ENCODE peak calls at places on chromosomes 11 and 22, in four cellular contexts. S is skeletal muscle cell, P is right atrium auricular region, Q is aorta. Z is an unnamed sample.

GRCh38 chr11:94308024-94308423 is 3.6 kb downstream of the IZUMO1R start:
- DNase-seq in S (no peak), P (no peak), Q (no peak), Z (no peak)

GRCh38 chr11:19191530-19192169 is 10.1 kb downstream of the CSRP3 start:
- DNase-seq in S (no peak), P (peak; percentile 64), Q (no peak), Z (peak; percentile 56)

GRCh38 chr11:78606667-78607066 is 32.0 kb upstream of the NARS2 start:
- DNase-seq in S (no peak), P (no peak), Q (no peak), Z (no peak)

GRCh38 chr11:6315811-6316425 is 4.4 kb downstream of the CAVIN3 start:
- DNase-seq in S (no peak), P (peak; percentile 83), Q (peak; percentile 73), Z (peak; percentile 63)

GRCh38 chr11:85844439-85845051 is 10.6 kb upstream of the CCDC83 start:
- DNase-seq in S (no peak), P (no peak), Q (no peak), Z (no peak)

GRCh38 chr11:122656073-122656630 is 630 bp downstream of the UBASH3B start:
- DNase-seq in S (no peak), P (no peak), Q (peak; percentile 62), Z (peak; percentile 83)

GRCh38 chr22:49193901-49194465 is 633.7 kb downstream of the BRD1 start:
- DNase-seq in S (no peak), P (no peak), Q (no peak), Z (no peak)

GRCh38 chr22:46041642-46042041 is 64.7 kb upstream of the WNT7B start:
- DNase-seq in S (no peak), P (no peak), Q (no peak), Z (peak; percentile 24)

GRCh38 chr11:129862123-129862522 is 33.3 kb downstream of the NFRKB start:
- DNase-seq in S (no peak), P (no peak), Q (no peak), Z (no peak)

GRCh38 chr22:48478529-48479265 is 1349.0 kb downstream of the BRD1 start:
- DNase-seq in S (no peak), P (no peak), Q (no peak), Z (no peak)

GRCh38 chr11:8220261-8221024 is 43.2 kb downstream of the LMO1 start:
- DNase-seq in S (no peak), P (no peak), Q (no peak), Z (no peak)

GRCh38 chr22:36569999-36570398 is 41.0 kb upstream of the EIF3D start:
- DNase-seq in S (no peak), P (no peak), Q (no peak), Z (no peak)

GRCh38 chr22:41801886-41802285 is 1.4 kb downstream of the CCDC134 start:
- DNase-seq in S (no peak), P (no peak), Q (peak; percentile 5), Z (no peak)
- H3K4me3 ChIP-seq in S (no peak overlapping the region), P (no peak overlapping the region), Q (no peak overlapping the region), Z (no peak overlapping the region)

DNA sequence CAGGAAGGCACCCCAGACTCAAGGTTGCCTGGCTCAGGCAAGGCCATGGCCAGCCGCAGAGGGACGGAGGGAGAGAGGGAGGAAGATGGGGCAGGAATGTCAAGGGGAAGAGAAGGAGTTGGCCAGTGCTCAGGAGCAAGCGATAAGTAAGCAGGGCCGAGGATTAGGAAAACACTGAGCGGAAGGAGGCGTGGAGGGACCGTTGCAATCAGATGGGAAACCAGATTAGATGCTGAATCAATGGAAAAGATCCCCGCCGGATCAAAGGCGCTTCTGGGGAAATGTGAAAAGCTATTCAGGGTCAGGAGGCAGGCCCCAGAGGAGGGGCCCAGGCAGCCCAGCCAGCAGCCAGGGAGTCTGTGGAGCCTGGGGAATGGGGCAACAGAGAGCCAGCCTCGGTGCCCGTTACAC is 26.6 kb upstream of the MYEOV start:
- DNase-seq in S (no peak), P (no peak), Q (no peak), Z (no peak)
- H3K4me3 ChIP-seq in S (no peak overlapping the region), P (no peak overlapping the region), Q (no peak overlapping the region), Z (no peak overlapping the region)

DNA sequence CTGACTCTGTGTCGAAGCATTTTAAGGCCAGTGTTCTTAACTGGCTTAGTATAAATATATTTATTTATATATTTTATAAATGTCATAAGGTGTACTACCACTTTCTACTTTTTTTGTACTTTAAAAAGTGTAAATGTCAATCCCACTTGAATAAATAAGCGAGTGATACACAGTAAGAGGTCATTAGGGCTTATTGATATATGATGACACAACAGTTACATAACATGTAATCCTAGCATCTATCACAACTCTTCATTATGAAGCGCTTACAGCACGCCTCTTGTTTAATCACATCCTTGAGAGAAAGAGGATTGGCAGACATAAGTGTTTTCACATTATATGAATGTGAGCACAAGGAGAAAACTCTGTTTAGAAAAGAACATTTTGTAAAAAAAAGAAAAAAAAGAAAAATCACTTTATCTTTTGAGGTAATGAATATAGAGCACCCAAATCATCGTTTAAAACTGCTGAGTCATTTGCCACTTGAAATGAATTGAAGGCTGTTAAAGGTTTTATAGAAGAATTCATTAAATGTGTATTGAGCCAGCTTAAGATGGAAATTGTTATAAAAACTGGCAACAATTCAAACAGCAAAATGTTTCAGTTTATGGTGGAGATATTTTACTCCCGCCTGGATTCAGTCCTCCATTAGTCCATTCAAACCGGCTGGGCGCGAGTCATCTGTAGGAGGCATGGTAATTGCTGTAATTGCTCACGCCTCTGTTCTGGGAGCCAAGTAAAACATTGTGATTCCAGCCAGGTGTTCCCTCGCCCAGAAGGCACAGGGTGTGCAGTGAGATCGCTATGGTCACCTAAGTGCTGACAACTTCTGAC is 627.3 kb upstream of the KIRREL3 start:
- DNase-seq in S (no peak), P (no peak), Q (no peak), Z (no peak)
- H3K4me3 ChIP-seq in S (no peak overlapping the region), P (no peak overlapping the region), Q (no peak overlapping the region), Z (no peak overlapping the region)

GRCh38 chr22:30252411-30253204 is 6.0 kb upstream of the LIF start:
- DNase-seq in S (no peak), P (no peak), Q (no peak), Z (no peak)

GRCh38 chr22:30250713-30251267 is 4.2 kb upstream of the LIF start:
- DNase-seq in S (no peak), P (no peak), Q (no peak), Z (no peak)

GRCh38 chr22:30253205-30253852 is 6.8 kb upstream of the LIF start:
- DNase-seq in S (no peak), P (peak; percentile 65), Q (peak; percentile 82), Z (peak; percentile 88)

GRCh38 chr22:30251661-30252226 is 5.2 kb upstream of the LIF start:
- DNase-seq in S (no peak), P (no peak), Q (no peak), Z (peak; percentile 62)

GRCh38 chr22:30254307-30254706 is 7.7 kb upstream of the LIF start:
- DNase-seq in S (no peak), P (no peak), Q (no peak), Z (no peak)
- H3K4me3 ChIP-seq in S (no peak overlapping the region), P (no peak overlapping the region), Q (no peak overlapping the region), Z (no peak overlapping the region)

GRCh38 chr11:46417711-46418110 is 26.1 kb upstream of the CHRM4 start:
- DNase-seq in S (no peak), P (no peak), Q (no peak), Z (no peak)

GRCh38 chr11:46420513-46420912 is 28.9 kb upstream of the CHRM4 start:
- DNase-seq in S (no peak), P (no peak), Q (no peak), Z (no peak)

GRCh38 chr11:46422588-46422987 is 31.0 kb upstream of the CHRM4 start:
- DNase-seq in S (no peak), P (no peak), Q (no peak), Z (no peak)

GRCh38 chr11:46418751-46419150 is 27.2 kb upstream of the CHRM4 start:
- DNase-seq in S (no peak), P (no peak), Q (no peak), Z (no peak)

GRCh38 chr11:46421257-46421880 is 29.8 kb upstream of the CHRM4 start:
- DNase-seq in S (no peak), P (no peak), Q (no peak), Z (no peak)
- H3K4me3 ChIP-seq in S (no peak overlapping the region), P (no peak overlapping the region), Q (no peak overlapping the region), Z (no peak overlapping the region)